ENCODE peak calls at places on chromosomes 3 and 15, in six cellular contexts. M, Y, N, Z, S and G are unnamed samples.

GRCh38 chr15:79003301-79003700 is 58.5 kb upstream of the CTSH start:
- DNase-seq in Z (no peak), N (no peak), S (no peak), M (peak; percentile 70), Y (no peak), G (no peak)

GRCh38 chr3:62252614-62253147 is 120.7 kb downstream of the FEZF2 start:
- DNase-seq in Z (no peak), S (no peak), Y (no peak), M (peak; percentile 3), N (no peak), G (no peak)

GRCh38 chr15:90082140-90082713 is 20.0 kb downstream of the IDH2 start:
- DNase-seq in Z (no peak), N (no peak), Y (peak; percentile 56), M (no peak), S (no peak), G (no peak)

GRCh38 chr3:25468866-25469319 is 40.8 kb downstream of the RARB start:
- DNase-seq in Y (peak; percentile 32), S (no peak), Z (no peak), N (no peak), M (no peak), G (no peak)

GRCh38 chr15:64779024-64779423 is 3.6 kb upstream of the RBPMS2 start:
- DNase-seq in Z (no peak), N (no peak), S (no peak), Y (no peak), M (no peak), G (no peak)

GRCh38 chr3:173976281-173976680 is 578.7 kb downstream of the NLGN1 start:
- DNase-seq in Y (no peak), S (no peak), Z (no peak), N (no peak), M (no peak), G (no peak)

GRCh38 chr15:48109856-48110531 is 10.8 kb upstream of the SLC24A5 start:
- DNase-seq in Y (no peak), S (no peak), M (no peak), Z (no peak), N (no peak), G (no peak)

GRCh38 chr3:52456169-52456799 is 880 bp downstream of the NISCH start:
- DNase-seq in N (peak; percentile 25), Y (peak; percentile 52), M (peak; percentile 20), Z (no peak), S (peak; percentile 18), G (peak; percentile 58)

GRCh38 chr3:3101660-3102458 is 8.3 kb downstream of the IL5RA start:
- DNase-seq in Y (no peak), Z (no peak), S (no peak), N (no peak), M (no peak), G (no peak)

GRCh38 chr3:73740041-73740440 is 115.3 kb upstream of the PDZRN3 start:
- DNase-seq in Y (no peak), M (peak; percentile 83), N (no peak), S (no peak), Z (no peak), G (no peak)

GRCh38 chr3:188948658-188949400 is 222.9 kb upstream of the TPRG1 start:
- DNase-seq in S (peak; percentile 88), N (no peak), Z (peak; percentile 87), M (peak; percentile 96), Y (no peak), G (no peak)

GRCh38 chr3:183475019-183475418 is 46.6 kb upstream of the MCF2L2 start:
- DNase-seq in M (no peak), S (no peak), N (no peak), Y (no peak), Z (no peak), G (no peak)

GRCh38 chr15:52658955-52659354 is 20.2 kb downstream of the ATOSA start:
- DNase-seq in N (no peak), Y (no peak), M (no peak), Z (peak; percentile 66), S (peak; percentile 47), G (no peak)

GRCh38 chr15:70810916-70811578 is 42.9 kb downstream of the LARP6 start:
- DNase-seq in Y (no peak), N (no peak), S (no peak), M (no peak), Z (no peak), G (no peak)

GRCh38 chr3:172069473-172069872 is 30.1 kb downstream of the FNDC3B start:
- DNase-seq in Y (peak; percentile 71), Z (no peak), S (no peak), M (no peak), N (no peak), G (no peak)

GRCh38 chr3:18046531-18046930 is 304.1 kb upstream of the TBC1D5 start:
- DNase-seq in M (no peak), Y (no peak), N (no peak), S (no peak), Z (no peak), G (no peak)

GRCh38 chr15:59622289-59622688 is 10.7 kb downstream of the GCNT3 start:
- DNase-seq in S (peak; percentile 66), M (peak; percentile 34), Y (peak; percentile 55), N (peak; percentile 63), Z (peak; percentile 86), G (peak; percentile 26)

GRCh38 chr3:127040216-127040615 is 57.3 kb downstream of the PLXNA1 start:
- DNase-seq in S (no peak), Z (no peak), M (no peak), N (no peak), Y (no peak), G (no peak)

GRCh38 chr3:48039487-48040190 is 23.4 kb upstream of the MAP4 start:
- DNase-seq in S (peak; percentile 43), Y (peak; percentile 50), Z (peak; percentile 66), M (peak; percentile 84), N (no peak), G (no peak)

GRCh38 chr15:100172356-100173024 is 169.3 kb downstream of the ADAMTS17 start:
- DNase-seq in S (no peak), Z (no peak), N (no peak), M (no peak), Y (no peak), G (no peak)

GRCh38 chr3:65871305-65872141 is 167.2 kb downstream of the MAGI1 start:
- DNase-seq in Y (peak; percentile 20), Z (no peak), S (no peak), M (peak; percentile 26), N (no peak), G (no peak)

GRCh38 chr3:130609166-130609574 is 92.2 kb downstream of the COL6A6 start:
- DNase-seq in Y (no peak), M (no peak), Z (no peak), S (no peak), N (no peak), G (no peak)

GRCh38 chr3:133191818-133192217 is 153.6 kb downstream of the TMEM108 start:
- DNase-seq in Y (no peak), N (no peak), S (no peak), M (no peak), Z (no peak), G (no peak)

GRCh38 chr3:152362086-152362485 is 93.4 kb downstream of the MBNL1 start:
- DNase-seq in Z (no peak), N (no peak), S (no peak), Y (peak; percentile 40), M (no peak), G (no peak)

GRCh38 chr3:117846238-117846637 is 1136.7 kb downstream of the TUSC7 start:
- DNase-seq in S (no peak), Y (no peak), N (no peak), Z (no peak), M (no peak), G (no peak)

GRCh38 chr3:168714609-168715240 is 619.0 kb upstream of the GOLIM4 start:
- DNase-seq in S (no peak), Y (no peak), M (no peak), Z (no peak), N (no peak), G (no peak)

GRCh38 chr15:31255176-31255510 is 71.5 kb upstream of the KLF13 start:
- DNase-seq in Z (no peak), M (no peak), N (no peak), Y (no peak), S (no peak), G (no peak)
- H3K4me2 ChIP-seq in Z (no peak overlapping the region), M (no peak overlapping the region), N (no peak overlapping the region), Y (no peak overlapping the region), S (no peak overlapping the region), G (no peak overlapping the region)

GRCh38 chr3:38461086-38461390 is 7.3 kb downstream of the ACVR2B start:
- DNase-seq in Z (no peak), N (no peak), M (no peak), Y (no peak), S (no peak), G (no peak)

GRCh38 chr3:38459499-38460048 is 5.9 kb downstream of the ACVR2B start:
- DNase-seq in Y (no peak), Z (no peak), N (peak; percentile 7), S (no peak), M (no peak), G (no peak)

GRCh38 chr3:38460377-38461085 is 6.8 kb downstream of the ACVR2B start:
- DNase-seq in Z (no peak), N (no peak), M (no peak), S (no peak), Y (no peak), G (no peak)

GRCh38 chr3:38457111-38458003 is 3.7 kb downstream of the ACVR2B start:
- DNase-seq in Y (no peak), Z (no peak), N (peak; percentile 53), M (peak; percentile 6), S (no peak), G (no peak)

DNA sequence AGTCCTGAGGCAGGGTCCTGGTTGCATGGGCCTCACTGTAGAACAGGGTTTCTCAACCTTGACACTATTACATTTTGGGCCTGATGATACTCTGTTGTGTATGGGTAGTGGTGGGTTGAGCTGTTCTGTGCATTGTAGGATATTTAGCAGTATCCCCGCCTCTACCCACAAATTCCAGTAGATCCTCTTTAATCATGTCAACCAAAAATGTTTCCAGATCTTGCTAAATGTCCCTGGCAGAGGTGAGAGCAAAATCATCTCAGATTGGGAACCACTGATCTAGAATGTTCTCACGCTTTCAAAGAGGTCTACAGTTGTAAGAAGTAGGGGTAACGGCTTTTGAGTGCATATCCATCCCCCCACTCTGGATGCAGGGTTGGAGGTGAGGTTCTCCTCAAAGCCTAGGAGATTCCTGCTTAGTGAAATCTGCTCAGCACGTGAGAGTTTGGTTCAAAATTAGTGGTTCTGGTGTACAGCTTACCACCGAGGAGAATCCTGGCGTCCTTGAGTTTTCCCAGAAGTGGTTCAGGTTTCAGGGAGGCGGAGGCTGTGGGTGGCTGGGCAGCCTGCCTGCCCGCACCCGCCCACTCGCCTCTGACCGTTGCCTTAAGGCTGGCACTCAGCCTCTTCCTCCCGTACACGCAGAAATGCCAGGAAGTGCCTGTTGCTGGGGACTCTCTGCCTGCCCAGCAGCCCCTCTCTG is 5.3 kb downstream of the ACVR2B start:
- DNase-seq in Y (no peak), M (peak; percentile 22), N (no peak), S (peak; percentile 67), Z (peak; percentile 66), G (no peak)
- H4K20me1 ChIP-seq in Y (peaks cover 82% of the 10 kb centered on the region), M (peaks cover 18% of the 10 kb centered on the region), N (peaks cover 41% of the 10 kb centered on the region), S (no peaks in the 10 kb centered on the region), Z (no peaks in the 10 kb centered on the region), G (peaks cover 72% of the 10 kb centered on the region)

GRCh38 chr3:129122697-129123055 is 1.1 kb upstream of the RAB43 start:
- DNase-seq in Z (no peak), Y (no peak), S (no peak), N (no peak), M (no peak), G (no peak)
- H3K4me2 ChIP-seq in Z (no peak overlapping the region), Y (peak overlapping the region; percentile 83), S (no peak overlapping the region), N (no peak overlapping the region), M (no peak overlapping the region), G (no peak overlapping the region)

GRCh38 chr15:68408971-68409370 is 23.0 kb downstream of the ITGA11 start:
- DNase-seq in S (no peak), N (no peak), M (no peak), Z (no peak), Y (no peak), G (no peak)
- H4K20me1 ChIP-seq in S (no peaks in the 10 kb centered on the region), N (no peaks in the 10 kb centered on the region), M (peaks cover 29% of the 10 kb centered on the region), Z (no peaks in the 10 kb centered on the region), Y (no peaks in the 10 kb centered on the region), G (no peaks in the 10 kb centered on the region)